ENCODE peak calls at places on chromosomes 5 and 9, in nine cellular contexts. K is GM13977; Q is IMR-90; G is HFFc6; M is cardiac muscle cell; N is WTC11; T is nephron progenitor cell; S is CD8-positive, alpha-beta T cell; B is thoracic aorta. F is an unnamed sample.
A peak's percentile ranks its signal among the peaks of the same experiment; 100 is the strongest.

GRCh38 chr5:107195996-107196395 is 474.7 kb downstream of the EFNA5 start:
- DNase-seq in K (no peak), Q (no peak), G (no peak), M (no peak), N (no peak), T (no peak), S (no peak), B (no peak), F (no peak)

GRCh38 chr5:151757233-151758140 is 944 bp downstream of the ATOX1 start:
- DNase-seq in K (no peak), Q (no peak), G (no peak), M (no peak), N (no peak), T (no peak), S (peak; percentile 46), B (no peak), F (no peak)

GRCh38 chr9:3585616-3586015 is 59.8 kb upstream of the RFX3 start:
- DNase-seq in K (no peak), Q (no peak), G (no peak), M (peak; percentile 4), N (no peak), T (no peak), S (no peak), B (no peak), F (no peak)

GRCh38 chr5:43357797-43358196 is 44.6 kb upstream of the HMGCS1 start:
- DNase-seq in K (no peak), Q (no peak), G (no peak), M (peak; percentile 71), N (no peak), T (no peak), S (no peak), B (no peak), F (no peak)

GRCh38 chr5:76660360-76660759 is 37.2 kb upstream of the F2RL2 start:
- DNase-seq in K (no peak), Q (peak; percentile 13), G (peak; percentile 12), M (no peak), N (no peak), T (no peak), S (no peak), B (no peak), F (no peak)

GRCh38 chr9:3240651-3241268 is 285.0 kb downstream of the RFX3 start:
- DNase-seq in K (peak; percentile 54), Q (peak; percentile 63), G (peak; percentile 58), M (peak; percentile 80), N (peak; percentile 77), T (peak; percentile 56), S (peak; percentile 60), B (no peak), F (peak; percentile 18)

GRCh38 chr5:53403291-53403690 is 77.1 kb upstream of the FST start:
- DNase-seq in K (no peak), Q (peak; percentile 46), G (no peak), M (no peak), N (no peak), T (no peak), S (no peak), B (no peak), F (no peak)

GRCh38 chr9:78856144-78856543 is 559.2 kb downstream of the PSAT1 start:
- DNase-seq in K (no peak), Q (peak; percentile 54), G (peak; percentile 35), M (no peak), N (no peak), T (no peak), S (no peak), B (no peak), F (no peak)

GRCh38 chr9:93066978-93067603 is 8.6 kb downstream of the SUSD3 start:
- DNase-seq in K (no peak), Q (no peak), G (no peak), M (no peak), N (no peak), T (no peak), S (no peak), B (no peak), F (no peak)

GRCh38 chr9:34179528-34180138 is 790 bp downstream of the UBAP1 start:
- DNase-seq in K (peak; percentile 47), Q (peak; percentile 61), G (peak; percentile 50), M (no peak), N (no peak), T (no peak), S (no peak), B (no peak), F (no peak)

GRCh38 chr9:21812415-21812814 is 10.0 kb downstream of the MTAP start:
- DNase-seq in K (no peak), Q (peak; percentile 40), G (peak; percentile 69), M (no peak), N (no peak), T (no peak), S (no peak), B (no peak), F (no peak)

GRCh38 chr5:53962306-53962705 is 348.1 kb downstream of the ARL15 start:
- DNase-seq in K (no peak), Q (no peak), G (no peak), M (no peak), N (no peak), T (no peak), S (no peak), B (no peak), F (no peak)

GRCh38 chr5:1005904-1006655 is 2.5 kb upstream of the NKD2 start:
- DNase-seq in K (no peak), Q (no peak), G (no peak), M (no peak), N (peak; percentile 6), T (no peak), S (no peak), B (no peak), F (peak; percentile 8)

GRCh38 chr9:136804509-136805206 is 3.1 kb upstream of the RABL6 start:
- DNase-seq in K (no peak), Q (no peak), G (no peak), M (no peak), N (no peak), T (no peak), S (no peak), B (no peak), F (no peak)

GRCh38 chr9:129610473-129611301 is 10.2 kb downstream of the C9orf50 start:
- DNase-seq in K (peak; percentile 89), Q (peak; percentile 58), G (peak; percentile 49), M (peak; percentile 88), N (peak; percentile 94), T (peak; percentile 88), S (peak; percentile 75), B (no peak), F (peak; percentile 78)

GRCh38 chr5:135208555-135209494 is 174.8 kb upstream of the PITX1 start:
- DNase-seq in K (no peak), Q (peak; percentile 98), G (peak; percentile 95), M (peak; percentile 37), N (no peak), T (no peak), S (no peak), B (peak; percentile 36), F (peak; percentile 9)

GRCh38 chr5:74801941-74802340 is 34.9 kb downstream of the NSA2 start:
- DNase-seq in K (no peak), Q (peak; percentile 33), G (no peak), M (no peak), N (no peak), T (no peak), S (no peak), B (no peak), F (no peak)

GRCh38 chr9:87276327-87276841 is 221.3 kb upstream of the DAPK1 start:
- DNase-seq in K (no peak), Q (peak; percentile 73), G (peak; percentile 83), M (no peak), N (no peak), T (no peak), S (no peak), B (no peak), F (no peak)

GRCh38 chr5:168047043-168047668 is 244.3 kb upstream of the WWC1 start:
- DNase-seq in K (peak; percentile 25), Q (peak; percentile 22), G (peak; percentile 18), M (peak; percentile 65), N (peak; percentile 72), T (peak; percentile 61), S (no peak), B (no peak), F (peak; percentile 24)
- TF ChIP-seq CTCF in K (peak; percentile 36), Q (peak; percentile 35), G (peak; percentile 67), M (peak; percentile 22), N (no peak), T (peak; percentile 60), S (no peak), B (no peak), F (peak; percentile 73)

DNA sequence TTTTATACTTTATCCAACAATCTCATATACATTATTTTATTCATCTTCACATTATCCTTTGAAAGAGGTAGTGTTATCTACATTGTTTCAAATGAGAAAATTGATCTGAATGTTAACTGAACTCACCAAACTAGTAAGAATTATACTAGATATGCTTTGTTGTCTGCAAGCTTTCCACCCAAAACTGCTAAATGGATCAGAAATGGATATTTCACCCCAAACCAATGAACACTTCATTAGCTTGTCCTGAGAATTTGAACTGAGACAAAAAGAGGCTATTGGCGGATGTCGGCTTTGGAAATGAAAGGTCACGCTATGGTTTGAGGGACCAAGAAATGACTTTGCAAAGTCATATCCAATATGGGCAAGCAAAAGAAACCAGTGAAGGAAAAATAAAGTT is 201.9 kb upstream of the TRPM3 start:
- DNase-seq in K (no peak), Q (no peak), G (no peak), M (no peak), N (no peak), T (no peak), S (no peak), B (no peak), F (no peak)
- TF ChIP-seq CTCF in K (no peak), Q (no peak), G (no peak), M (no peak), N (no peak), T (no peak), S (no peak), B (no peak), F (no peak)

DNA sequence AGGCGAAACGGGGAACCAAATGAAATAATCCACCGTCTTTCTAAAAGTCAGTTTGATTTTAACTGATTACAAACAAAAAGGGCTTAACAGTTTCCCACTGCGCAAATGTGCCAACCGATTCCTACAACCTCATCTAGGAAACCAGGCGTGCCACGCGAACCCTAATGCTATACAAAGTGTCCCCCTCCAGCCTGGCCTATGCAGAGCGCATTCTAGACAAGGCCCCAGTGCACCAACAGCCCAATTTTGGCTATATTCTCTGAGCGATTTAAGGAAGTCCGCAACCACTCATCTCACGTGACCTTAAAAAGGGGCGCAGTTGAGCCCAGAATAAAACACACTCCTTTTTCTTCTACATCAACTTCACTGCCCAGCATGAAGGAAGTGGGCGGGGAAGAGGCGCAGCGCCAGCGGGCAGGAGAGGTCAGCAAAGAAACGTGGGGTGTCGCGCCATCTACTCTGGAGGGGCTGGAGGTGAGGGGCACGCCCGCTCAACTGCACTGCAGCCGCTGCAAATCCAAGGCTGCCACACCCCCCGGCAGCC is 779 bp downstream of the FAM13B start:
- DNase-seq in K (peak; percentile 72), Q (peak; percentile 43), G (peak; percentile 41), M (peak; percentile 68), N (peak; percentile 67), T (no peak), S (no peak), B (peak; percentile 22), F (no peak)
- TF ChIP-seq CTCF in K (no peak), Q (no peak), G (peak; percentile 9), M (no peak), N (no peak), T (no peak), S (no peak), B (no peak), F (no peak)

DNA sequence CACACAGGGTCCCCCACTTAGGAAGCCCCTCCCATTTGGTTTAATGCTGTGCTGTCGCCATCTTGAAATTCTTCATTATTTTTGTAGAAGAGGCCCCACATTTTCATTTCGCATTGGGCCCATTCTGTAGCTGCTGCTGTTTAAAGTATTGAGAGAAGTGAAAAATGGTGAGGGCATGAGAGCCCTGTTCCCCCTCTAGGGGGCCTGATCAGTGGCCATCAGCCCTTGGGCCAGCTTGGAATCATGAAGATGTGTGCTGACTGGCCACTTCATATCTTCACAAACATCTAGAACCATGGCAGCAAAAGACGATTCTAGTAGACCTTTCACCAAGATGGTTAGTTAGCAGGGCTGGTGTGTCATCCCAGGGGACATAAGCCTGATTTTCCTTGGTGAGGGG is 3.3 kb downstream of the TMEM268 start:
- DNase-seq in K (no peak), Q (no peak), G (no peak), M (no peak), N (no peak), T (no peak), S (no peak), B (no peak), F (no peak)
- TF ChIP-seq CTCF in K (no peak), Q (no peak), G (peak; percentile 25), M (no peak), N (no peak), T (no peak), S (no peak), B (no peak), F (peak; percentile 15)